ENCODE peak calls at places on chromosomes 2 and 18, in eight cellular contexts. One of them, this sample, is unnamed.

GRCh38 chr2:105779394-105779793 is 34.7 kb downstream of the NCK2 start:
- DNase-seq in skeletal muscle cell: no peak
- DNase-seq in endothelial cell: no peak
- DNase-seq in stimulated activated CD8-positive, alpha-beta memory T cell treated with anti-CD3 and anti-CD28 coated beads, Interleukin-4, amount 100 ng/mL, for 4 hours: no peak
- DNase-seq in NCI-H1436: no peak
- DNase-seq in ACHN: no peak
- DNase-seq in posterior cingulate gyrus: no peak
- DNase-seq in NCI-H1417: no peak
- DNase-seq in this sample: no peak

GRCh38 chr2:86764661-86765307 is 25.9 kb downstream of the CD8A start:
- DNase-seq in posterior cingulate gyrus: no peak
- DNase-seq in NCI-H1417: no peak
- DNase-seq in skeletal muscle cell: peak
- DNase-seq in NCI-H1436: peak
- DNase-seq in ACHN: peak
- DNase-seq in stimulated activated CD8-positive, alpha-beta memory T cell treated with anti-CD3 and anti-CD28 coated beads, Interleukin-4, amount 100 ng/mL, for 4 hours: no peak
- DNase-seq in endothelial cell: peak
- DNase-seq in this sample: peak

GRCh38 chr2:149000168-149000938 is 38.1 kb upstream of the LYPD6B start:
- DNase-seq in endothelial cell: no peak
- DNase-seq in NCI-H1436: no peak
- DNase-seq in NCI-H1417: no peak
- DNase-seq in skeletal muscle cell: no peak
- DNase-seq in posterior cingulate gyrus: no peak
- DNase-seq in stimulated activated CD8-positive, alpha-beta memory T cell treated with anti-CD3 and anti-CD28 coated beads, Interleukin-4, amount 100 ng/mL, for 4 hours: no peak
- DNase-seq in ACHN: no peak
- DNase-seq in this sample: no peak

GRCh38 chr18:7856733-7857132 is 289.6 kb downstream of the PTPRM start:
- DNase-seq in NCI-H1417: no peak
- DNase-seq in posterior cingulate gyrus: no peak
- DNase-seq in skeletal muscle cell: no peak
- DNase-seq in endothelial cell: no peak
- DNase-seq in stimulated activated CD8-positive, alpha-beta memory T cell treated with anti-CD3 and anti-CD28 coated beads, Interleukin-4, amount 100 ng/mL, for 4 hours: no peak
- DNase-seq in NCI-H1436: no peak
- DNase-seq in ACHN: no peak
- DNase-seq in this sample: no peak

GRCh38 chr18:65439184-65439583 is 311.6 kb upstream of the CDH7 start:
- DNase-seq in skeletal muscle cell: no peak
- DNase-seq in posterior cingulate gyrus: no peak
- DNase-seq in NCI-H1436: no peak
- DNase-seq in endothelial cell: no peak
- DNase-seq in NCI-H1417: no peak
- DNase-seq in stimulated activated CD8-positive, alpha-beta memory T cell treated with anti-CD3 and anti-CD28 coated beads, Interleukin-4, amount 100 ng/mL, for 4 hours: no peak
- DNase-seq in ACHN: no peak
- DNase-seq in this sample: no peak

GRCh38 chr2:191304939-191305875 is 60.0 kb downstream of the MYO1B start:
- DNase-seq in skeletal muscle cell: peak
- DNase-seq in posterior cingulate gyrus: no peak
- DNase-seq in NCI-H1436: no peak
- DNase-seq in endothelial cell: no peak
- DNase-seq in NCI-H1417: no peak
- DNase-seq in stimulated activated CD8-positive, alpha-beta memory T cell treated with anti-CD3 and anti-CD28 coated beads, Interleukin-4, amount 100 ng/mL, for 4 hours: no peak
- DNase-seq in ACHN: no peak
- DNase-seq in this sample: peak

GRCh38 chr2:121471571-121472464 is 58.9 kb upstream of the RNU4ATAC start:
- DNase-seq in skeletal muscle cell: peak
- DNase-seq in NCI-H1436: no peak
- DNase-seq in endothelial cell: no peak
- DNase-seq in posterior cingulate gyrus: no peak
- DNase-seq in stimulated activated CD8-positive, alpha-beta memory T cell treated with anti-CD3 and anti-CD28 coated beads, Interleukin-4, amount 100 ng/mL, for 4 hours: no peak
- DNase-seq in NCI-H1417: no peak
- DNase-seq in ACHN: peak
- DNase-seq in this sample: no peak

GRCh38 chr2:21451418-21451817 is 327.6 kb downstream of the TDRD15 start:
- DNase-seq in NCI-H1417: no peak
- DNase-seq in stimulated activated CD8-positive, alpha-beta memory T cell treated with anti-CD3 and anti-CD28 coated beads, Interleukin-4, amount 100 ng/mL, for 4 hours: no peak
- DNase-seq in posterior cingulate gyrus: no peak
- DNase-seq in endothelial cell: no peak
- DNase-seq in skeletal muscle cell: no peak
- DNase-seq in ACHN: no peak
- DNase-seq in NCI-H1436: no peak
- DNase-seq in this sample: no peak

GRCh38 chr2:231683292-231683898 is 24.9 kb upstream of the PTMA start:
- DNase-seq in stimulated activated CD8-positive, alpha-beta memory T cell treated with anti-CD3 and anti-CD28 coated beads, Interleukin-4, amount 100 ng/mL, for 4 hours: no peak
- DNase-seq in ACHN: no peak
- DNase-seq in NCI-H1417: peak
- DNase-seq in skeletal muscle cell: no peak
- DNase-seq in NCI-H1436: peak
- DNase-seq in endothelial cell: no peak
- DNase-seq in posterior cingulate gyrus: no peak
- DNase-seq in this sample: no peak

GRCh38 chr2:88261725-88262124 is 91.6 kb downstream of the THNSL2 start:
- DNase-seq in endothelial cell: no peak
- DNase-seq in stimulated activated CD8-positive, alpha-beta memory T cell treated with anti-CD3 and anti-CD28 coated beads, Interleukin-4, amount 100 ng/mL, for 4 hours: no peak
- DNase-seq in NCI-H1417: no peak
- DNase-seq in posterior cingulate gyrus: no peak
- DNase-seq in NCI-H1436: no peak
- DNase-seq in ACHN: no peak
- DNase-seq in skeletal muscle cell: no peak
- DNase-seq in this sample: peak

GRCh38 chr2:75844651-75845050 is 133.9 kb upstream of the GCFC2 start:
- DNase-seq in endothelial cell: no peak
- DNase-seq in ACHN: no peak
- DNase-seq in posterior cingulate gyrus: no peak
- DNase-seq in NCI-H1417: no peak
- DNase-seq in NCI-H1436: no peak
- DNase-seq in stimulated activated CD8-positive, alpha-beta memory T cell treated with anti-CD3 and anti-CD28 coated beads, Interleukin-4, amount 100 ng/mL, for 4 hours: no peak
- DNase-seq in skeletal muscle cell: no peak
- DNase-seq in this sample: no peak

GRCh38 chr2:229141626-229142025 is 129.5 kb downstream of the PID1 start:
- DNase-seq in posterior cingulate gyrus: no peak
- DNase-seq in NCI-H1436: no peak
- DNase-seq in stimulated activated CD8-positive, alpha-beta memory T cell treated with anti-CD3 and anti-CD28 coated beads, Interleukin-4, amount 100 ng/mL, for 4 hours: no peak
- DNase-seq in skeletal muscle cell: peak
- DNase-seq in endothelial cell: no peak
- DNase-seq in NCI-H1417: no peak
- DNase-seq in ACHN: no peak
- DNase-seq in this sample: no peak

GRCh38 chr2:231530099-231531085 is at the start of gene NMUR1:
- DNase-seq in skeletal muscle cell: no peak
- DNase-seq in endothelial cell: peak
- DNase-seq in posterior cingulate gyrus: peak
- DNase-seq in ACHN: peak
- DNase-seq in stimulated activated CD8-positive, alpha-beta memory T cell treated with anti-CD3 and anti-CD28 coated beads, Interleukin-4, amount 100 ng/mL, for 4 hours: peak
- DNase-seq in NCI-H1417: peak
- DNase-seq in NCI-H1436: peak
- DNase-seq in this sample: no peak

GRCh38 chr2:120516323-120517314 is 170.7 kb downstream of the INHBB start:
- DNase-seq in endothelial cell: no peak
- DNase-seq in NCI-H1436: no peak
- DNase-seq in stimulated activated CD8-positive, alpha-beta memory T cell treated with anti-CD3 and anti-CD28 coated beads, Interleukin-4, amount 100 ng/mL, for 4 hours: no peak
- DNase-seq in skeletal muscle cell: no peak
- DNase-seq in ACHN: no peak
- DNase-seq in posterior cingulate gyrus: no peak
- DNase-seq in NCI-H1417: no peak
- DNase-seq in this sample: no peak

GRCh38 chr2:32792416-32792815 is 154.3 kb upstream of the LTBP1 start:
- DNase-seq in NCI-H1417: no peak
- DNase-seq in endothelial cell: no peak
- DNase-seq in stimulated activated CD8-positive, alpha-beta memory T cell treated with anti-CD3 and anti-CD28 coated beads, Interleukin-4, amount 100 ng/mL, for 4 hours: no peak
- DNase-seq in ACHN: no peak
- DNase-seq in skeletal muscle cell: no peak
- DNase-seq in NCI-H1436: no peak
- DNase-seq in posterior cingulate gyrus: no peak
- DNase-seq in this sample: no peak

GRCh38 chr2:70935468-70936164 is at the start of gene ATP6V1B1:
- DNase-seq in ACHN: no peak
- DNase-seq in skeletal muscle cell: no peak
- DNase-seq in endothelial cell: no peak
- DNase-seq in NCI-H1436: peak
- DNase-seq in stimulated activated CD8-positive, alpha-beta memory T cell treated with anti-CD3 and anti-CD28 coated beads, Interleukin-4, amount 100 ng/mL, for 4 hours: no peak
- DNase-seq in NCI-H1417: peak
- DNase-seq in posterior cingulate gyrus: no peak
- DNase-seq in this sample: no peak

GRCh38 chr2:100767810-100768806 is 51.8 kb upstream of the NPAS2 start:
- DNase-seq in ACHN: no peak
- DNase-seq in stimulated activated CD8-positive, alpha-beta memory T cell treated with anti-CD3 and anti-CD28 coated beads, Interleukin-4, amount 100 ng/mL, for 4 hours: no peak
- DNase-seq in posterior cingulate gyrus: no peak
- DNase-seq in NCI-H1417: no peak
- DNase-seq in skeletal muscle cell: no peak
- DNase-seq in NCI-H1436: no peak
- DNase-seq in endothelial cell: no peak
- DNase-seq in this sample: no peak

GRCh38 chr2:226272435-226272834 is 527.2 kb downstream of the IRS1 start:
- DNase-seq in posterior cingulate gyrus: no peak
- DNase-seq in NCI-H1436: no peak
- DNase-seq in stimulated activated CD8-positive, alpha-beta memory T cell treated with anti-CD3 and anti-CD28 coated beads, Interleukin-4, amount 100 ng/mL, for 4 hours: no peak
- DNase-seq in skeletal muscle cell: no peak
- DNase-seq in NCI-H1417: no peak
- DNase-seq in ACHN: no peak
- DNase-seq in endothelial cell: no peak
- DNase-seq in this sample: no peak

GRCh38 chr18:9233771-9234440 is 97.3 kb downstream of the ANKRD12 start:
- DNase-seq in endothelial cell: no peak
- DNase-seq in NCI-H1417: no peak
- DNase-seq in ACHN: no peak
- DNase-seq in stimulated activated CD8-positive, alpha-beta memory T cell treated with anti-CD3 and anti-CD28 coated beads, Interleukin-4, amount 100 ng/mL, for 4 hours: no peak
- DNase-seq in NCI-H1436: no peak
- DNase-seq in skeletal muscle cell: no peak
- DNase-seq in posterior cingulate gyrus: no peak
- DNase-seq in this sample: no peak

GRCh38 chr2:714005-714741 is 37.0 kb upstream of the TMEM18 start:
- DNase-seq in NCI-H1417: peak
- DNase-seq in posterior cingulate gyrus: peak
- DNase-seq in stimulated activated CD8-positive, alpha-beta memory T cell treated with anti-CD3 and anti-CD28 coated beads, Interleukin-4, amount 100 ng/mL, for 4 hours: no peak
- DNase-seq in ACHN: peak
- DNase-seq in endothelial cell: peak
- DNase-seq in NCI-H1436: peak
- DNase-seq in skeletal muscle cell: no peak
- DNase-seq in this sample: no peak

This sample was measured in NCI-H2171.